ENCODE peak calls at places on chromosome 12, in eight cellular contexts. One of them, this sample, is unnamed.
A peak's percentile ranks its signal among the peaks of the same experiment; 100 is the strongest.

GRCh38 chr12:2138294-2138693 is 85.5 kb downstream of the CACNA1C start:
- DNase-seq in kidney: no peak
- DNase-seq in ascending aorta: no peak
- DNase-seq in right cardiac atrium: no peak
- DNase-seq in AG09309: no peak
- DNase-seq in BE2C: no peak
- DNase-seq in CD8-positive, alpha-beta memory T cell: no peak
- DNase-seq in left ventricle myocardium inferior: no peak
- DNase-seq in this sample: no peak

GRCh38 chr12:11727133-11727664 is 77.7 kb downstream of the ETV6 start:
- DNase-seq in kidney: no peak
- DNase-seq in ascending aorta: no peak
- DNase-seq in right cardiac atrium: peak; percentile 18
- DNase-seq in AG09309: no peak
- DNase-seq in BE2C: no peak
- DNase-seq in CD8-positive, alpha-beta memory T cell: no peak
- DNase-seq in left ventricle myocardium inferior: no peak
- DNase-seq in this sample: peak; percentile 57

GRCh38 chr12:6784292-6784691 is 5.0 kb upstream of the CD4 start:
- DNase-seq in kidney: no peak
- DNase-seq in ascending aorta: no peak
- DNase-seq in right cardiac atrium: no peak
- DNase-seq in AG09309: no peak
- DNase-seq in BE2C: no peak
- DNase-seq in CD8-positive, alpha-beta memory T cell: no peak
- DNase-seq in left ventricle myocardium inferior: no peak
- DNase-seq in this sample: no peak

GRCh38 chr12:98259667-98260066 is 255.7 kb upstream of the TMPO start:
- DNase-seq in kidney: no peak
- DNase-seq in ascending aorta: no peak
- DNase-seq in right cardiac atrium: no peak
- DNase-seq in AG09309: no peak
- DNase-seq in BE2C: no peak
- DNase-seq in CD8-positive, alpha-beta memory T cell: no peak
- DNase-seq in left ventricle myocardium inferior: no peak
- DNase-seq in this sample: no peak

GRCh38 chr12:89721291-89721987 is 12.8 kb upstream of the ATP2B1 start:
- DNase-seq in kidney: no peak
- DNase-seq in ascending aorta: no peak
- DNase-seq in right cardiac atrium: no peak
- DNase-seq in AG09309: no peak
- DNase-seq in BE2C: no peak
- DNase-seq in CD8-positive, alpha-beta memory T cell: no peak
- DNase-seq in left ventricle myocardium inferior: no peak
- DNase-seq in this sample: peak; percentile 65

GRCh38 chr12:6154730-6155459 is 30.4 kb upstream of the VWF start:
- DNase-seq in kidney: peak; percentile 87
- DNase-seq in ascending aorta: no peak
- DNase-seq in right cardiac atrium: peak; percentile 90
- DNase-seq in AG09309: no peak
- DNase-seq in BE2C: peak; percentile 88
- DNase-seq in CD8-positive, alpha-beta memory T cell: no peak
- DNase-seq in left ventricle myocardium inferior: peak; percentile 83
- DNase-seq in this sample: no peak

GRCh38 chr12:59452259-59452658 is 143.6 kb upstream of the SLC16A7 start:
- DNase-seq in kidney: no peak
- DNase-seq in ascending aorta: no peak
- DNase-seq in right cardiac atrium: no peak
- DNase-seq in AG09309: peak; percentile 62
- DNase-seq in BE2C: no peak
- DNase-seq in CD8-positive, alpha-beta memory T cell: no peak
- DNase-seq in left ventricle myocardium inferior: no peak
- DNase-seq in this sample: no peak

GRCh38 chr12:42961395-42961794 is 371.8 kb upstream of the PRICKLE1 start:
- DNase-seq in kidney: no peak
- DNase-seq in ascending aorta: no peak
- DNase-seq in right cardiac atrium: no peak
- DNase-seq in AG09309: peak; percentile 70
- DNase-seq in BE2C: no peak
- DNase-seq in CD8-positive, alpha-beta memory T cell: no peak
- DNase-seq in left ventricle myocardium inferior: no peak
- DNase-seq in this sample: no peak

GRCh38 chr12:95986635-95987535 is 9.3 kb downstream of the HAL start:
- DNase-seq in kidney: no peak
- DNase-seq in ascending aorta: no peak
- DNase-seq in right cardiac atrium: no peak
- DNase-seq in AG09309: no peak
- DNase-seq in BE2C: no peak
- DNase-seq in CD8-positive, alpha-beta memory T cell: no peak
- DNase-seq in left ventricle myocardium inferior: no peak
- DNase-seq in this sample: no peak

GRCh38 chr12:2641209-2641608 is 153.6 kb upstream of the FKBP4 start:
- DNase-seq in kidney: peak; percentile 77
- DNase-seq in ascending aorta: no peak
- DNase-seq in right cardiac atrium: no peak
- DNase-seq in AG09309: no peak
- DNase-seq in BE2C: no peak
- DNase-seq in CD8-positive, alpha-beta memory T cell: no peak
- DNase-seq in left ventricle myocardium inferior: no peak
- DNase-seq in this sample: peak; percentile 14

GRCh38 chr12:13229504-13229903 is 33.0 kb downstream of the EMP1 start:
- DNase-seq in kidney: no peak
- DNase-seq in ascending aorta: no peak
- DNase-seq in right cardiac atrium: no peak
- DNase-seq in AG09309: no peak
- DNase-seq in BE2C: no peak
- DNase-seq in CD8-positive, alpha-beta memory T cell: no peak
- DNase-seq in left ventricle myocardium inferior: no peak
- DNase-seq in this sample: no peak

GRCh38 chr12:87812030-87812429 is 217.2 kb downstream of the C12orf50 start:
- DNase-seq in kidney: no peak
- DNase-seq in ascending aorta: no peak
- DNase-seq in right cardiac atrium: no peak
- DNase-seq in AG09309: no peak
- DNase-seq in BE2C: no peak
- DNase-seq in CD8-positive, alpha-beta memory T cell: no peak
- DNase-seq in left ventricle myocardium inferior: no peak
- DNase-seq in this sample: no peak

GRCh38 chr12:8644345-8645248 is 18.0 kb downstream of the MFAP5 start:
- DNase-seq in kidney: no peak
- DNase-seq in ascending aorta: no peak
- DNase-seq in right cardiac atrium: no peak
- DNase-seq in AG09309: no peak
- DNase-seq in BE2C: no peak
- DNase-seq in CD8-positive, alpha-beta memory T cell: peak; percentile 15
- DNase-seq in left ventricle myocardium inferior: no peak
- DNase-seq in this sample: peak; percentile 90

DNA sequence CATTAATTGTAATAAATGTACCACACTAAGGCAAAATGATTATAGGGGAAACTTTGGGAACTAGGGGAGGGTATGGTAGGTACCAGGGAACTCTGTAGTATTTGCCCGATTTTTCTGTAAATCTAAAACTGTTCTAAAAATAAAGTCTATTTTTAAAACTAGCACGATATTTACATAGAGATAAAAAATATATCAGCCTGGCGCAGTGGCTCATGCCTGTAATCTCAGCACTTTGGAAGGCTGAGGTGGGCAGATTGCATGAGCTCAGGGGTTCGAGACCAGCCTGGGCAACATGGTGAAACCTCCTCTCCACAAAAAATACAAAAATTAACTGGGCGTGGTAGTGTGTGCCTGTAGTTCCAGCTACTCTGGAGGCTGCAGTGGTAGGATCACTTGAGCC is 32.4 kb downstream of the TMEM116 start:
- DNase-seq in kidney: no peak
- DNase-seq in ascending aorta: no peak
- DNase-seq in right cardiac atrium: no peak
- DNase-seq in AG09309: no peak
- DNase-seq in BE2C: no peak
- DNase-seq in CD8-positive, alpha-beta memory T cell: no peak
- DNase-seq in left ventricle myocardium inferior: no peak
- DNase-seq in this sample: no peak
- H3K4me3 ChIP-seq in kidney: no peak overlapping the region
- H3K4me3 ChIP-seq in ascending aorta: no peak overlapping the region
- H3K4me3 ChIP-seq in right cardiac atrium: no peak overlapping the region
- H3K4me3 ChIP-seq in AG09309: no peak overlapping the region
- H3K4me3 ChIP-seq in BE2C: no peak overlapping the region
- H3K4me3 ChIP-seq in CD8-positive, alpha-beta memory T cell: no peak overlapping the region
- H3K4me3 ChIP-seq in left ventricle myocardium inferior: no peak overlapping the region
- H3K4me3 ChIP-seq in this sample: no peak overlapping the region

DNA sequence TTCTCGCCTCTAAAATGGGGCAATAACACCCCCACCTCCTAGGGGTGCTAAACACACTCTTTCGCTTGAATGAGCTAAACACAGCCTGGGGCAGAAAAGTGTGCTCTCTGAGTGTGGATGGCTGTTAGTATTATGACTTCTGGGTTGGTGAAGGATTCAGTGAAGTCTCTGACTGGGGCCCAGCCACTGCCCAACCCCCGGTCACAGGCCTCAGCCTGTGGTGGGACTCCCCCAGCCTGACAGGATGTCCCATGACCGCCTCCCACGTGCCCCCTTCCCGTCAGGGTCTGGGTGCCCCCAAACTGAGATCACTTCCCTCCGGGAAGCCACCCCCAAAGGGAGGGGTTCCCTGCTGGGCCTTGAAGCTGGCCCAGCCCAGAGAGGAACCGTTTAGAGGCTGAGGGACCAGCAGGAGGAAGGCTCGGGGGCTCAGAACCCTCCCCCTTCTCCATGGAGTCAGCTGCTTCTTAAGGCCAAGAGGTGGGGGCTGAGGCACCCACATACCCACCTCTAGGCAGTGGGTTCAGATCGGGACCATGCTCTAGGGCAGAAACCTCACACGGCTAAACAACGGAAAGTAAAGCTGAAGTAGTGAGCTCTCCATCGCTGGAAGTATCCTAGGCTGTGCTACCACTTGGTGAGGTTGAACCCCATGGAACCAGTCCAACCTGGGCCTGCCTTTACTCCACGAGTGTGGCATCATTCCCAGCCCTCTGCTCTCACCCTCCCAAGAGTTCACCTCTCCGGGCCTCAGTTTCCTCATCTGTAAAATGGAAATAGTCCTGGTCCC is 13.8 kb downstream of the DTX1 start:
- DNase-seq in kidney: peak; percentile 82
- DNase-seq in ascending aorta: peak; percentile 19
- DNase-seq in right cardiac atrium: no peak
- DNase-seq in AG09309: no peak
- DNase-seq in BE2C: no peak
- DNase-seq in CD8-positive, alpha-beta memory T cell: peak; percentile 18
- DNase-seq in left ventricle myocardium inferior: peak; percentile 37
- DNase-seq in this sample: peak; percentile 62
- H3K4me3 ChIP-seq in kidney: no peak overlapping the region
- H3K4me3 ChIP-seq in ascending aorta: no peak overlapping the region
- H3K4me3 ChIP-seq in right cardiac atrium: no peak overlapping the region
- H3K4me3 ChIP-seq in AG09309: no peak overlapping the region
- H3K4me3 ChIP-seq in BE2C: no peak overlapping the region
- H3K4me3 ChIP-seq in CD8-positive, alpha-beta memory T cell: no peak overlapping the region
- H3K4me3 ChIP-seq in left ventricle myocardium inferior: no peak overlapping the region
- H3K4me3 ChIP-seq in this sample: no peak overlapping the region

DNA sequence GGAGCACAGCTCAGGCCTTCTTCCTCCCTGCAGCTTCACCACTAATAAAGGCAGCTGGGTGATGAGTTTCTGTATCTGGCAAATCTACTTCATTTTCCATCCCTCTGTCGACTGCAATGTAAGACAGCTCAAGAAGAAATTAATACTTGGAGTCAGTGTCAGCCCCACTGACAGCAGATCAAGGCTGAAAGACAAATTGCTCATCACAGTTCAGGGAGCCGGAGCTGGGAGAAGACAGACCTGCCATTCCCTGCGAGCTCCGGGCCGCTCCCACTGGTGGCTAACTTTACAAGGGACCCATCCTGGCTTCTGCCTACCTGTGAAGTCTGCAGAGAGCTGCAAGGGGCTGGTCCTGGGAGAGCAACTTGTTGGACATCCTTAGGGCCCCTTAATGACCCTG is 49.8 kb downstream of the CCDC60 start:
- DNase-seq in kidney: no peak
- DNase-seq in ascending aorta: no peak
- DNase-seq in right cardiac atrium: no peak
- DNase-seq in AG09309: no peak
- DNase-seq in BE2C: no peak
- DNase-seq in CD8-positive, alpha-beta memory T cell: no peak
- DNase-seq in left ventricle myocardium inferior: no peak
- DNase-seq in this sample: no peak
- H3K4me3 ChIP-seq in kidney: no peak overlapping the region
- H3K4me3 ChIP-seq in ascending aorta: no peak overlapping the region
- H3K4me3 ChIP-seq in right cardiac atrium: no peak overlapping the region
- H3K4me3 ChIP-seq in AG09309: no peak overlapping the region
- H3K4me3 ChIP-seq in BE2C: no peak overlapping the region
- H3K4me3 ChIP-seq in CD8-positive, alpha-beta memory T cell: no peak overlapping the region
- H3K4me3 ChIP-seq in left ventricle myocardium inferior: no peak overlapping the region
- H3K4me3 ChIP-seq in this sample: no peak overlapping the region

GRCh38 chr12:124455336-124455735 is 112.1 kb downstream of the NCOR2 start:
- DNase-seq in kidney: peak; percentile 70
- DNase-seq in ascending aorta: no peak
- DNase-seq in right cardiac atrium: peak; percentile 38
- DNase-seq in AG09309: no peak
- DNase-seq in BE2C: no peak
- DNase-seq in CD8-positive, alpha-beta memory T cell: no peak
- DNase-seq in left ventricle myocardium inferior: no peak
- DNase-seq in this sample: no peak

GRCh38 chr12:124458220-124458991 is 109.0 kb downstream of the NCOR2 start:
- DNase-seq in kidney: peak; percentile 77
- DNase-seq in ascending aorta: no peak
- DNase-seq in right cardiac atrium: peak; percentile 58
- DNase-seq in AG09309: no peak
- DNase-seq in BE2C: no peak
- DNase-seq in CD8-positive, alpha-beta memory T cell: no peak
- DNase-seq in left ventricle myocardium inferior: no peak
- DNase-seq in this sample: no peak

GRCh38 chr12:124456133-124456651 is 111.2 kb downstream of the NCOR2 start:
- DNase-seq in kidney: peak; percentile 22
- DNase-seq in ascending aorta: no peak
- DNase-seq in right cardiac atrium: peak; percentile 55
- DNase-seq in AG09309: no peak
- DNase-seq in BE2C: no peak
- DNase-seq in CD8-positive, alpha-beta memory T cell: no peak
- DNase-seq in left ventricle myocardium inferior: no peak
- DNase-seq in this sample: no peak

GRCh38 chr12:124457287-124458219 is 109.9 kb downstream of the NCOR2 start:
- DNase-seq in kidney: peak; percentile 90
- DNase-seq in ascending aorta: peak; percentile 84
- DNase-seq in right cardiac atrium: peak; percentile 91
- DNase-seq in AG09309: no peak
- DNase-seq in BE2C: no peak
- DNase-seq in CD8-positive, alpha-beta memory T cell: peak; percentile 58
- DNase-seq in left ventricle myocardium inferior: peak; percentile 81
- DNase-seq in this sample: peak; percentile 68

DNA sequence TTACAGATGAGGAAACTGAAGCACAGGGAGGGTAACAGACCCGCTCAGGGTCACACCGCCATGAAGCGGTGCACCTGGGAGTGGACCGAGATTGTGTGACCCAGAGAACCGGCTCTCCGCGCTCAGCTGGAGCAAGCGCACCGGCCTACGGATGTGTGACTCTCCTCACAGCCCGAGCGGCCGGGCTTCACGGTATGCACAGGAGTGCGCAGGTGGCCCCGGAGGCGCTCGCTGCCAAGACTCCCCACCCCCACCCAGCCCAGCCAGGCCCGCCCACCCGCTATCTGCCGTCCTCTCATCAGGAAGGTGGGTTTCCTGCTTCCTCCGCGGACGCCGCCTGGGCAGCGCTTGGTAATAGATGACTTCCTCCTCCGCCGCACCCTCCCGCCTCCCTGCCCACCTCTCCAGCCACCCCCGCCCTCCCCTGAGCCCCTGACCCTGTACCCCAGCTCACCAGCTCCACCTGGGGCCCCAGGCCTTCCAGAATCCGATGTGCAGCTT is 110.7 kb downstream of the NCOR2 start:
- DNase-seq in kidney: peak; percentile 90
- DNase-seq in ascending aorta: no peak
- DNase-seq in right cardiac atrium: peak; percentile 82
- DNase-seq in AG09309: no peak
- DNase-seq in BE2C: no peak
- DNase-seq in CD8-positive, alpha-beta memory T cell: peak; percentile 57
- DNase-seq in left ventricle myocardium inferior: peak; percentile 52
- DNase-seq in this sample: peak; percentile 84
- H3K4me3 ChIP-seq in kidney: no peak overlapping the region
- H3K4me3 ChIP-seq in ascending aorta: peak overlapping the region; percentile 17
- H3K4me3 ChIP-seq in right cardiac atrium: peak overlapping the region; percentile 11
- H3K4me3 ChIP-seq in AG09309: no peak overlapping the region
- H3K4me3 ChIP-seq in BE2C: no peak overlapping the region
- H3K4me3 ChIP-seq in CD8-positive, alpha-beta memory T cell: peak overlapping the region; percentile 54
- H3K4me3 ChIP-seq in left ventricle myocardium inferior: peak overlapping the region; percentile 56
- H3K4me3 ChIP-seq in this sample: peak overlapping the region; percentile 65

This sample was measured in GM12865.